ENCODE peak calls at places on chromosomes 13 and 19, in nine cellular contexts. D is A673; Z is naive thymus-derived CD4-positive, alpha-beta T cell; I is left ventricle myocardium inferior; V is neural progenitor cell; C is endodermal cell; L is right cardiac atrium; F is lung; M is SJSA1. R is an unnamed sample.

GRCh38 chr19:289651-290538 is 1.3 kb downstream of the PLPP2 start:
- DNase-seq in I (no peak), L (no peak), D (no peak), C (peak; percentile 94), F (no peak), M (peak; percentile 21), V (no peak), Z (no peak), R (no peak)

GRCh38 chr13:67763316-67763715 is 533.2 kb upstream of the PCDH9 start:
- DNase-seq in F (no peak), Z (no peak), D (peak; percentile 5), M (no peak), L (no peak), C (no peak), V (no peak), I (no peak), R (no peak)

GRCh38 chr13:48533986-48534600 is 1.2 kb upstream of the RCBTB2 start:
- DNase-seq in Z (peak; percentile 5), V (peak; percentile 27), M (no peak), L (no peak), I (no peak), C (no peak), F (no peak), D (no peak), R (no peak)

GRCh38 chr13:40563350-40564125 is 102.9 kb downstream of the FOXO1 start:
- DNase-seq in L (no peak), I (no peak), D (no peak), C (no peak), F (no peak), M (no peak), V (peak; percentile 10), Z (no peak), R (no peak)

GRCh38 chr13:109749365-109749764 is 37.0 kb downstream of the IRS2 start:
- DNase-seq in I (no peak), V (no peak), M (no peak), D (no peak), C (no peak), Z (no peak), F (no peak), L (no peak), R (no peak)

GRCh38 chr13:109625156-109625555 is 161.2 kb downstream of the IRS2 start:
- DNase-seq in V (no peak), C (no peak), I (no peak), D (no peak), Z (no peak), L (no peak), F (no peak), M (no peak), R (no peak)

GRCh38 chr13:48580185-48580803 is 47.4 kb upstream of the RCBTB2 start:
- DNase-seq in D (peak; percentile 80), I (peak; percentile 60), C (peak; percentile 91), Z (peak; percentile 76), F (peak; percentile 66), L (peak; percentile 56), M (peak; percentile 50), V (peak; percentile 74), R (peak; percentile 11)

GRCh38 chr13:43326100-43326499 is 302.7 kb downstream of the DNAJC15 start:
- DNase-seq in F (no peak), D (no peak), C (no peak), M (no peak), L (no peak), Z (no peak), I (no peak), V (no peak), R (no peak)

GRCh38 chr13:31009166-31009565 is 76.7 kb downstream of the TEX26 start:
- DNase-seq in Z (no peak), V (no peak), F (no peak), D (no peak), C (peak; percentile 27), L (no peak), M (no peak), I (no peak), R (no peak)

GRCh38 chr19:49999371-50000010 is 25.7 kb downstream of the VRK3 start:
- DNase-seq in I (no peak), D (no peak), C (no peak), L (peak; percentile 47), M (no peak), V (no peak), F (no peak), Z (no peak), R (no peak)

GRCh38 chr13:109971745-109972090 is 185.3 kb upstream of the IRS2 start:
- DNase-seq in I (no peak), M (no peak), Z (no peak), V (no peak), F (no peak), D (no peak), L (no peak), C (no peak), R (no peak)

GRCh38 chr19:16836115-16836905 is 7.1 kb downstream of the SIN3B start:
- DNase-seq in C (peak; percentile 64), M (peak; percentile 25), D (no peak), L (no peak), I (no peak), V (peak; percentile 19), F (no peak), Z (no peak), R (no peak)

GRCh38 chr19:55712804-55713631 is 25.2 kb downstream of the NLRP9 start:
- DNase-seq in L (no peak), I (no peak), V (no peak), C (no peak), Z (no peak), M (no peak), F (no peak), D (no peak), R (no peak)

GRCh38 chr19:55717251-55717650 is 21.0 kb downstream of the NLRP9 start:
- DNase-seq in I (no peak), M (no peak), F (no peak), L (no peak), Z (no peak), C (no peak), V (no peak), D (no peak), R (no peak)

GRCh38 chr19:55720214-55720746 is 17.9 kb downstream of the NLRP9 start:
- DNase-seq in M (no peak), I (no peak), Z (no peak), L (no peak), V (no peak), F (no peak), C (no peak), D (no peak), R (no peak)

GRCh38 chr19:55720801-55721200 is 17.4 kb downstream of the NLRP9 start:
- DNase-seq in L (no peak), F (no peak), D (no peak), C (no peak), V (no peak), M (no peak), I (no peak), Z (no peak), R (no peak)

DNA sequence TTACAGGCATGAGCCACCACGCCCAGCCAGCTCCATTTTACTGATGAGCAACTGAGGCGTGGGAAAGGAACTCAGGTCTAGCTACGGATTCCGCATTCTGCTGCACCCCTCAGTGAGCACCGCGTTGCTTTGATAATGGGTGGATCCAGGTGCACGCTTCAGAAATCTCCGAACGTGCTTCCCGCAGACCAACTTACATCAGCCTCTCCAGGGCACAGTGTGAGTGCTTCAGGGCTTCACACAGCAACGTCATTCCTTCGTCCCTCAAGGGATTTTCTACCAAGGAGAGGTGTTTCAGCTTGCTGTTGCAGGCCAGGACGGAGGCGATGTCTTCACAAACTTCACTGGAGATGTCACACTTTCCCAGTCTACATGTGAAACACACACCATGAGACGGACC is 21.7 kb downstream of the NLRP9 start:
- DNase-seq in D (no peak), F (no peak), C (no peak), I (no peak), M (no peak), Z (no peak), L (no peak), V (no peak), R (no peak)
- H3K27me3 ChIP-seq in D (peaks cover 44% of the 10 kb centered on the region), F (peaks cover 7% of the 10 kb centered on the region), C (no peaks in the 10 kb centered on the region), I (peaks cover 78% of the 10 kb centered on the region), M (no peaks in the 10 kb centered on the region), Z (no peaks in the 10 kb centered on the region), L (no peaks in the 10 kb centered on the region), V (no peaks in the 10 kb centered on the region), R (no peaks in the 10 kb centered on the region)

GRCh38 chr19:8902520-8902919 is 70.3 kb downstream of the MBD3L1 start:
- DNase-seq in C (no peak), Z (no peak), M (no peak), V (no peak), D (no peak), I (no peak), L (no peak), F (no peak), R (no peak)

GRCh38 chr19:8905342-8905741 is 73.2 kb downstream of the MBD3L1 start:
- DNase-seq in M (no peak), L (no peak), F (no peak), V (no peak), D (no peak), C (no peak), Z (no peak), I (no peak), R (no peak)

GRCh38 chr19:8908066-8908465 is 75.9 kb downstream of the MBD3L1 start:
- DNase-seq in I (no peak), M (no peak), D (no peak), L (no peak), Z (no peak), F (no peak), V (no peak), C (no peak), R (no peak)

GRCh38 chr19:8900421-8900820 is 68.2 kb downstream of the MBD3L1 start:
- DNase-seq in L (no peak), D (no peak), I (no peak), F (no peak), Z (no peak), M (no peak), C (no peak), V (no peak), R (no peak)

GRCh38 chr19:8904597-8904996 is 72.4 kb downstream of the MBD3L1 start:
- DNase-seq in M (no peak), L (no peak), I (no peak), F (no peak), C (no peak), V (no peak), D (no peak), Z (no peak), R (no peak)
- H3K9me3 ChIP-seq in M (peaks cover 2% of the 10 kb centered on the region), L (no peaks in the 10 kb centered on the region), I (no peaks in the 10 kb centered on the region), F (peaks cover 8% of the 10 kb centered on the region), C (peaks cover 74% of the 10 kb centered on the region), V (no peaks in the 10 kb centered on the region), D (no peaks in the 10 kb centered on the region), Z (no peaks in the 10 kb centered on the region), R (peaks cover 28% of the 10 kb centered on the region)

DNA sequence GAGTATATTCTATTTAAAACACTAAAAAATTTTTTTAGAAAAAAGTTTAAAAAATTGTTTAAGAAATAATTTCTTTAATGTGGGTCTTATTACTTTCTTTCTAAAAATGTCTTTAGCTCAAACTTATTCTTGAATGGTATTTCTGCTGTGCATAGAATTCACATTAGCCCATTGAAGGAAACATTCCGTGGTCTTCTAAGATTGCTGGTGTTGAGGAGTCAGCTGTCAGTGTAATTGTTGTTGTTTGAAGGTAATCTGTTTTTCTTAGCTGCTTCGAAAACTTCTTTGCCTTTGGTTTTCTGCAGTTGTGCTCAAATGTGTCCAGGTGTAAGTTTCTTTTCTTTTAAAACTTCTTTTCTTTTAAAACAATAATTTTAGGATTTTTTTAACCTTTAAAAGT is 85.4 kb upstream of the KLF12 start:
- DNase-seq in C (no peak), F (no peak), V (no peak), M (no peak), I (no peak), L (no peak), D (no peak), Z (no peak), R (no peak)
- H3K27ac ChIP-seq in C (no peak overlapping the region), F (no peak overlapping the region), V (no peak overlapping the region), M (no peak overlapping the region), I (no peak overlapping the region), L (no peak overlapping the region), D (no peak overlapping the region), Z (no peak overlapping the region), R (no peak overlapping the region)

GRCh38 chr13:112965573-112966115 is 3.4 kb upstream of the MCF2L start:
- DNase-seq in C (no peak), V (no peak), Z (no peak), I (no peak), L (no peak), F (no peak), D (no peak), M (no peak), R (no peak)
- H3K27me3 ChIP-seq in C (no peaks in the 10 kb centered on the region), V (peaks cover 34% of the 10 kb centered on the region), Z (no peaks in the 10 kb centered on the region), I (peaks cover 17% of the 10 kb centered on the region), L (no peaks in the 10 kb centered on the region), F (no peaks in the 10 kb centered on the region), D (peaks cover 50% of the 10 kb centered on the region), M (peaks cover 41% of the 10 kb centered on the region), R (peaks cover 55% of the 10 kb centered on the region)

R was measured in AG04450.